ENCODE peak calls at places on chromosomes 5 and 9, in six cellular contexts. F is gastrocnemius medialis, D is IMR-90, E is NB4, X is heart left ventricle, R is H1. N is an unnamed sample.

GRCh38 chr5:80189201-80189600 is 66.6 kb downstream of the SERINC5 start:
- DNase-seq in F (no peak), D (no peak), E (no peak), X (no peak), R (no peak), N (no peak)

GRCh38 chr5:143433680-143434079 is 30.2 kb upstream of the NR3C1 start:
- DNase-seq in F (no peak), D (no peak), E (no peak), X (no peak), R (no peak), N (no peak)

GRCh38 chr5:9838906-9839305 is 208.8 kb upstream of the TAS2R1 start:
- DNase-seq in F (no peak), D (no peak), E (no peak), X (no peak), R (no peak), N (no peak)

GRCh38 chr5:165423697-165424299 is 1918.4 kb downstream of the MAT2B start:
- DNase-seq in F (no peak), D (no peak), E (no peak), X (no peak), R (no peak), N (no peak)

GRCh38 chr9:132116583-132116982 is 36.9 kb upstream of the MED27 start:
- DNase-seq in F (no peak), D (no peak), E (no peak), X (no peak), R (no peak), N (no peak)

GRCh38 chr9:89445801-89446228 is 52.1 kb downstream of the SEMA4D start:
- DNase-seq in F (no peak), D (no peak), E (no peak), X (peak; percentile 66), R (no peak), N (no peak)

GRCh38 chr9:123008909-123009308 is 24.6 kb upstream of the GPR21 start:
- DNase-seq in F (no peak), D (no peak), E (no peak), X (no peak), R (no peak), N (peak; percentile 13)

GRCh38 chr5:133240425-133241091 is 188.7 kb downstream of the HSPA4 start:
- DNase-seq in F (peak; percentile 52), D (peak; percentile 99), E (peak; percentile 91), X (no peak), R (no peak), N (peak; percentile 95)

GRCh38 chr5:15833365-15833764 is 333.4 kb downstream of the FBXL7 start:
- DNase-seq in F (no peak), D (no peak), E (no peak), X (no peak), R (no peak), N (no peak)

GRCh38 chr9:95409650-95410426 is 92.3 kb upstream of the FANCC start:
- DNase-seq in F (no peak), D (peak; percentile 90), E (peak; percentile 94), X (no peak), R (no peak), N (no peak)

GRCh38 chr5:150625831-150626746 is 14.4 kb upstream of the SYNPO start:
- DNase-seq in F (no peak), D (no peak), E (peak; percentile 56), X (no peak), R (no peak), N (no peak)

GRCh38 chr5:170107674-170108073 is 2.0 kb downstream of the FOXI1 start:
- DNase-seq in F (no peak), D (no peak), E (no peak), X (no peak), R (no peak), N (no peak)

GRCh38 chr5:113719549-113719948 is 206.1 kb downstream of the YTHDC2 start:
- DNase-seq in F (no peak), D (no peak), E (no peak), X (no peak), R (no peak), N (no peak)

GRCh38 chr5:74310386-74310785 is 330.1 kb downstream of the ENC1 start:
- DNase-seq in F (no peak), D (peak; percentile 44), E (no peak), X (no peak), R (no peak), N (no peak)

GRCh38 chr9:130692365-130692764 is 1.2 kb upstream of the EXOSC2 start:
- DNase-seq in F (no peak), D (no peak), E (no peak), X (peak; percentile 49), R (peak; percentile 62), N (peak; percentile 78)

GRCh38 chr9:8366161-8366926 is 566.8 kb upstream of the DMAC1 start:
- DNase-seq in F (no peak), D (peak; percentile 35), E (peak; percentile 36), X (no peak), R (no peak), N (no peak)

GRCh38 chr5:36444582-36444999 is 142.9 kb upstream of the RANBP3L start:
- DNase-seq in F (peak; percentile 21), D (no peak), E (no peak), X (peak; percentile 62), R (no peak), N (no peak)

GRCh38 chr9:133539434-133539833 is 4.9 kb downstream of the ADAMTSL2 start:
- DNase-seq in F (no peak), D (no peak), E (no peak), X (peak; percentile 80), R (no peak), N (no peak)

GRCh38 chr9:122318284-122318683 is 52.5 kb upstream of the PTGS1 start:
- DNase-seq in F (no peak), D (no peak), E (no peak), X (peak; percentile 31), R (no peak), N (no peak)

GRCh38 chr5:139488269-139488668 is 5.7 kb upstream of the STING1 start:
- DNase-seq in F (peak; percentile 35), D (no peak), E (peak; percentile 40), X (peak; percentile 74), R (no peak), N (no peak)

GRCh38 chr5:127519527-127519926 is 2.1 kb downstream of the PRRC1 start:
- DNase-seq in F (no peak), D (peak; percentile 30), E (peak; percentile 9), X (no peak), R (no peak), N (no peak)

DNA sequence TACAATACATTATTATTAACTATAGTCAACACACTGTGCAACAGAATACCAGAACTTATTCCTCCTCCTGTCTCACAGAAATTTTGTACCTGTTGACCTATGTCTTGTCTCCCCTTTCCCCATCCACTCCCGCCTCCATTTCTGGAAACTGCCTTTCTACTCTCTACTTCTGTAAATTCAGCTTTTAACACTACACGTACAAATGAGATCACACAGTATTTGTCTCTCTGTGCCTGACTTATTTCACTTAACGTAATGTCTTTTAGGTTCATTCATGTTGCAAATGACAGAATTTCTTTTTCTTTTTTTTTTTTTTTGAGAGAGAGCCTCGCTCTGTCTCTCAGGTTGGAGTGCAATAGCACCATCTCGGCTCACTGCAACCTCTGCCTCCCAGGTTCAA is 19.5 kb downstream of the MEF2C start:
- DNase-seq in F (no peak), D (no peak), E (no peak), X (no peak), R (no peak), N (no peak)
- TF ChIP-seq POLR2A in F (no peak), D (no peak), E (no peak), X (no peak), R (no peak), N (no peak)

DNA sequence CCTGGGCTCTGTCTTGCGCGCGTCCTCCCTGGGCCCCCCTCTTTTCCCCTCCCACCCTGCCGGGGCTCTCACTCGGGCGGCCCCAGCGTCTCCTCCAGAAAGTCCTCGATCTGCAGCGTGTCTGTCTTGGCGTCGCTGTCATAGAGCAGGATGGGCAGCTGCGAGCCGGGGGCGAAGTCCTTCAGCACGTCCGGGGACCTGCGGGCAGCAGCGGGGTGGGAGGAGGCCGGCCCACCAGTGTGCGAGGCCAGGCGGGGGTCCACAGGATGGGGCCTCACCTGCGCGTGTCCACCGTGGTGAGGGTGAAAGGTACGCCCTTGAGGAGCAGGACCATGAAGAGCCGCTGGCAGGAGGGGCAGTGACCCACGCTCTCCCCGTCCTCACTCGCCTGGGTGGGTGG is 998 bp downstream of the CLIC3 start:
- DNase-seq in F (no peak), D (no peak), E (no peak), X (no peak), R (no peak), N (no peak)
- TF ChIP-seq POLR2A in F (no peak), D (no peak), E (no peak), X (no peak), R (no peak), N (no peak)

GRCh38 chr5:141849371-141850182 is 28.6 kb downstream of the PCDH1 start:
- DNase-seq in F (peak; percentile 57), D (peak; percentile 51), E (peak; percentile 35), X (peak; percentile 92), R (peak; percentile 58), N (peak; percentile 79)
- TF ChIP-seq POLR2A in F (peak; percentile 72), D (peak; percentile 51), E (no peak), X (peak; percentile 82), R (peak; percentile 74), N (peak; percentile 80)

DNA sequence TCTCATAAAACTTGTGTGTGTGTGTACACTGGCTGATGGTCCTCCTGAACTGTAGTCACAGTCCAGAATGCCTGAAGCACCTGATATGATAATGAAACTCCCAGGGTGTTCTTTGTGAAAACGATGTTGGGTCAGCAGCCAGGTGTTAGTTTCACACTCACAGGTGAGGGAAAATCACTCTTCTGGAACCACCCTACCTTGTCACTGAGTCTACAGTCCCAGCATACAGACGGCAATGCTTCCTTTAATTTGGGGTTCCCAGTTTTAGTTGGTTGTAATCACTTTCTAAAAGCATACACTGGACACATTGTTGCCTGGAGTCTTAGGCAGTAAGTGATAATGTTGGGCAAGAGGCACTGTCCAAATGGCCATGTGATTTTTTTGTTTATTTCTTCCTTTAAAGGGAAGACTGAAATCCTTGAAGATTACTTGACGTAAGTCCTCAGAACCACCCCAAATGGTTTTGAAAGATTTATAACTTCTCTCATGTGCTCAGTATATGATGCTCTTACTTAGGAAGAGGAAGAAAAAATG is 18.2 kb upstream of the MGAT1 start:
- DNase-seq in F (no peak), D (peak; percentile 22), E (no peak), X (no peak), R (no peak), N (no peak)
- TF ChIP-seq POLR2A in F (no peak), D (no peak), E (no peak), X (no peak), R (no peak), N (no peak)

N was measured in erythroblast.